ENCODE peak calls at places on chromosome 13, in six cellular contexts. K, W, I, O, B and S are unnamed samples.
A peak's percentile ranks its signal among the peaks of the same experiment; 100 is the strongest.

GRCh38 chr13:110444226-110444653 is 117.3 kb downstream of the RAB20 start:
- DNase-seq in K (peak; percentile 83), W (peak; percentile 47), I (no peak), O (peak; percentile 76), B (no peak), S (peak; percentile 32)

GRCh38 chr13:89925107-89925506 is 1422.4 kb upstream of the MIR17HG start:
- DNase-seq in K (peak; percentile 37), W (no peak), I (no peak), O (peak; percentile 23), B (no peak), S (no peak)

GRCh38 chr13:104984296-104984818 is 1551.1 kb downstream of the EFNB2 start:
- DNase-seq in K (no peak), W (no peak), I (no peak), O (peak; percentile 55), B (no peak), S (no peak)

GRCh38 chr13:102291587-102292218 is 110.1 kb downstream of the FGF14 start:
- DNase-seq in K (peak; percentile 75), W (no peak), I (no peak), O (peak; percentile 39), B (no peak), S (no peak)

GRCh38 chr13:80339841-80340642 is 884 bp downstream of the SPRY2 start:
- DNase-seq in K (peak; percentile 36), W (peak; percentile 38), I (peak; percentile 32), O (peak; percentile 43), B (no peak), S (peak; percentile 6)

GRCh38 chr13:26941345-26942174 is 181.0 kb upstream of the GPR12 start:
- DNase-seq in K (peak; percentile 76), W (no peak), I (no peak), O (peak; percentile 74), B (no peak), S (peak; percentile 85)

GRCh38 chr13:75318138-75318833 is 163.7 kb downstream of the TBC1D4 start:
- DNase-seq in K (no peak), W (no peak), I (no peak), O (no peak), B (no peak), S (no peak)

GRCh38 chr13:99471231-99472202 is 29.8 kb upstream of the TM9SF2 start:
- DNase-seq in K (peak; percentile 67), W (no peak), I (no peak), O (peak; percentile 71), B (no peak), S (peak; percentile 25)

GRCh38 chr13:110116072-110116487 is 190.9 kb downstream of the COL4A1 start:
- DNase-seq in K (peak; percentile 79), W (peak; percentile 69), I (peak; percentile 73), O (peak; percentile 77), B (no peak), S (peak; percentile 62)

GRCh38 chr13:59112375-59112774 is 1051.4 kb downstream of the DIAPH3 start:
- DNase-seq in K (peak; percentile 96), W (no peak), I (peak; percentile 2), O (peak; percentile 98), B (no peak), S (peak; percentile 18)

GRCh38 chr13:51912511-51913225 is 50.9 kb downstream of the CCDC70 start:
- DNase-seq in K (no peak), W (no peak), I (no peak), O (no peak), B (peak; percentile 70), S (no peak)

GRCh38 chr13:99439850-99440604 is 61.2 kb upstream of the TM9SF2 start:
- DNase-seq in K (no peak), W (no peak), I (no peak), O (no peak), B (no peak), S (no peak)

GRCh38 chr13:80131204-80131603 is 209.7 kb downstream of the SPRY2 start:
- DNase-seq in K (peak; percentile 76), W (no peak), I (peak; percentile 63), O (peak; percentile 77), B (no peak), S (peak; percentile 20)

GRCh38 chr13:21901772-21902708 is 231.2 kb downstream of the FGF9 start:
- DNase-seq in K (no peak), W (no peak), I (no peak), O (no peak), B (no peak), S (no peak)

GRCh38 chr13:80508031-80508430 is 167.1 kb upstream of the SPRY2 start:
- DNase-seq in K (no peak), W (no peak), I (no peak), O (peak; percentile 37), B (no peak), S (no peak)

GRCh38 chr13:111510502-111511218 is 190.2 kb downstream of the TEX29 start:
- DNase-seq in K (no peak), W (no peak), I (no peak), O (no peak), B (no peak), S (no peak)

GRCh38 chr13:44224433-44225149 is 149.0 kb upstream of the SERP2 start:
- DNase-seq in K (no peak), W (no peak), I (no peak), O (no peak), B (no peak), S (no peak)

GRCh38 chr13:114130131-114130707 is 2.2 kb downstream of the RASA3 start:
- DNase-seq in K (no peak), W (no peak), I (no peak), O (peak; percentile 30), B (no peak), S (no peak)

GRCh38 chr13:112171570-112171965 is 104.6 kb downstream of the SOX1 start:
- DNase-seq in K (no peak), W (no peak), I (no peak), O (no peak), B (no peak), S (no peak)

GRCh38 chr13:48750588-48751383 is 97.1 kb downstream of the CYSLTR2 start:
- DNase-seq in K (peak; percentile 68), W (no peak), I (no peak), O (peak; percentile 49), B (no peak), S (no peak)

GRCh38 chr13:27925220-27925991 is 5.6 kb downstream of the PDX1 start:
- DNase-seq in K (no peak), W (no peak), I (no peak), O (no peak), B (no peak), S (no peak)

DNA sequence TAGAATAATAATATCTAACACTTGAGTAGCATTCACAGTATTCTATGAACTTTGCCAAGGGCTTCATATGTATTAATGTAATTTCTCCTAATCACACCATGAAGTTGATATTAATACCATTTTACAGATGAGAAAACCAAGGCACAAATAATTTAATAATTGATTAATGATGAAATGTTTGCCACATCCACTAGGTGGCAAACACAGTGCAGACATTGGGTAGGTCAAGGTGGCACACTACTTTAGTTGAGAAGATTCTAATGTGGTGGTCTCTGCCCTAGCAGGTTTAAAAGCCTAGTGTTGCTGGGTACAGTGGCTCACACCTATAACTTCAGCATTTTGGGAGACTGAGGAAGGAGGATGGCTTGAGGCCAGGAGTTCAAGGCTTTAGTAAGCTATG is 412.4 kb downstream of the SUCLA2 start:
- DNase-seq in K (no peak), W (no peak), I (no peak), O (no peak), B (no peak), S (no peak)
- TF ChIP-seq CTCF in K (peak; percentile 29), W (no peak), I (no peak), O (peak; percentile 5), B (no peak), S (peak; percentile 44)

GRCh38 chr13:39415403-39415802 is 187.6 kb downstream of the LHFPL6 start:
- DNase-seq in K (peak; percentile 64), W (no peak), I (peak; percentile 26), O (peak; percentile 69), B (no peak), S (peak; percentile 55)

GRCh38 chr13:39419068-39419467 is 183.9 kb downstream of the LHFPL6 start:
- DNase-seq in K (no peak), W (no peak), I (no peak), O (no peak), B (no peak), S (no peak)

GRCh38 chr13:39417643-39418042 is 185.3 kb downstream of the LHFPL6 start:
- DNase-seq in K (peak; percentile 69), W (no peak), I (peak; percentile 41), O (peak; percentile 84), B (no peak), S (peak; percentile 54)

GRCh38 chr13:39418424-39418823 is 184.6 kb downstream of the LHFPL6 start:
- DNase-seq in K (no peak), W (no peak), I (no peak), O (no peak), B (no peak), S (no peak)

DNA sequence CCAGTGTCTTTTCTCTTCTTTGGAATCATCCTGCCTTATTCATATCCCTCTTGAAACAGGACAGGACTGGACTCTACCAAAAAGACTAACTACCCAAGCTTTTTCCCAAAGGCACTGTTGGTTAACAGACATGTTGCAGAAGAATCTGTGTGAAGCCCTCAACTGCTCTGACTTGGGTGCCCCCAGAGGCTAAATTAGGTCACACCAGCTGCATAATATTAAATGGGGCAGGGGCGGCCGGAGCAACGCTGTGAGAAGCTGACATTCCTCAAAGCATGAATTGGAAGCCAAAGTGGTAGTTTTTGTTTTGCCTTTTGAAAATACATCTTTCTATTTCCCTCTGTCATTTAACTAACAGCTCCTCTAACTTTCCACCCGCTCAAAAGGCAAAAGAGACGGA is 185.9 kb downstream of the LHFPL6 start:
- DNase-seq in K (no peak), W (no peak), I (peak; percentile 40), O (peak; percentile 38), B (no peak), S (peak; percentile 8)
- TF ChIP-seq CTCF in K (peak; percentile 31), W (no peak), I (peak; percentile 55), O (peak; percentile 31), B (no peak), S (peak; percentile 60)

GRCh38 chr13:106558527-106558926 is 9.4 kb downstream of the ARGLU1 start:
- DNase-seq in K (no peak), W (no peak), I (no peak), O (no peak), B (no peak), S (no peak)
- TF ChIP-seq CTCF in K (no peak), W (no peak), I (no peak), O (no peak), B (no peak), S (no peak)

GRCh38 chr13:20121154-20121515 is 39.7 kb downstream of the GJA3 start:
- DNase-seq in K (no peak), W (no peak), I (no peak), O (no peak), B (no peak), S (no peak)

GRCh38 chr13:20119960-20120359 is 40.9 kb downstream of the GJA3 start:
- DNase-seq in K (no peak), W (no peak), I (no peak), O (no peak), B (no peak), S (no peak)

GRCh38 chr13:20118268-20119140 is 42.3 kb downstream of the GJA3 start:
- DNase-seq in K (peak; percentile 43), W (peak; percentile 38), I (peak; percentile 23), O (peak; percentile 36), B (no peak), S (no peak)

GRCh38 chr13:20114066-20114465 is 46.8 kb downstream of the GJA3 start:
- DNase-seq in K (no peak), W (no peak), I (no peak), O (no peak), B (no peak), S (no peak)

DNA sequence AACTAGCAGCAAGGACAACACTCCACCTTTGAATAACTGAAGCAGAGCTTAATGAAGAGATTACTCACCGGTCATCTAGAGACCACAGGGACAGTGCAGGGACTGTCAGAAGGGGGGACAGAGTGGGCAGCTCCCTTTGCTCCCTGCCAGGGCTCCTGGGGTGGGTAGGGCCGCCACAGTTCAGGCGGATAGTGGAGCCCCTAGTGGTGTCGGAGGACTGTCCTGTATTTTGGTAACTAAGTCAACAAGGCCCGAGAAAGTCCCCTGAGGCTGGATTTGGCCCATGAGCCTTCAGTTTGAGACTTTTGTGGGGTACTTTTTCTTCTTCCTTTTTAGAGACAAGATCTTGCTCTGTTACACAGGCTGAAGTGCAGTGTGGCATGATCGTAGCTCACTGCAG is 44.6 kb downstream of the GJA3 start:
- DNase-seq in K (no peak), W (no peak), I (no peak), O (no peak), B (no peak), S (no peak)
- TF ChIP-seq CTCF in K (no peak), W (no peak), I (no peak), O (no peak), B (no peak), S (peak; percentile 27)